ENCODE peak calls at places on chromosomes 1 and 21, in nine cellular contexts. R, X, C, W, O, H, G, E and S are unnamed samples.

GRCh38 chr1:64470670-64471217 is 815 bp downstream of the CACHD1 start:
- DNase-seq in R (no peak), X (no peak), C (peak), W (no peak), O (peak), H (peak), G (no peak), E (peak), S (no peak)

GRCh38 chr1:160376525-160377131 is 9.8 kb downstream of the NHLH1 start:
- DNase-seq in R (peak), X (peak), C (peak), W (peak), O (peak), H (peak), G (peak), E (peak), S (peak)

GRCh38 chr1:115838426-115838804 is 2.5 kb downstream of the NHLH2 start:
- DNase-seq in R (no peak), X (no peak), C (peak), W (no peak), O (peak), H (no peak), G (no peak), E (peak), S (no peak)

GRCh38 chr1:45329445-45329844 is 2.8 kb downstream of the HPDL start:
- DNase-seq in R (no peak), X (no peak), C (no peak), W (no peak), O (peak), H (no peak), G (no peak), E (peak), S (no peak)

GRCh38 chr1:114956570-114956969 is 73.1 kb upstream of the TSHB start:
- DNase-seq in R (peak), X (peak), C (peak), W (no peak), O (peak), H (peak), G (no peak), E (peak), S (no peak)

GRCh38 chr1:41320860-41321259 is 40.4 kb upstream of the FOXO6 start:
- DNase-seq in R (no peak), X (no peak), C (no peak), W (no peak), O (peak), H (no peak), G (no peak), E (no peak), S (no peak)

GRCh38 chr1:29809446-29810120 is 573.3 kb downstream of the PTPRU start:
- DNase-seq in R (no peak), X (no peak), C (no peak), W (no peak), O (no peak), H (no peak), G (no peak), E (no peak), S (no peak)

GRCh38 chr1:20698195-20698910 is 19.5 kb downstream of the KIF17 start:
- DNase-seq in R (no peak), X (no peak), C (peak), W (peak), O (no peak), H (peak), G (no peak), E (peak), S (peak)

GRCh38 chr21:44552681-44553080 is 1.4 kb upstream of the KRTAP10-2 start:
- DNase-seq in R (no peak), X (no peak), C (peak), W (no peak), O (no peak), H (no peak), G (no peak), E (no peak), S (no peak)

GRCh38 chr1:180598333-180598979 is 33.4 kb upstream of the XPR1 start:
- DNase-seq in R (no peak), X (no peak), C (no peak), W (no peak), O (no peak), H (no peak), G (no peak), E (peak), S (no peak)

GRCh38 chr1:85320371-85321131 is 44.1 kb upstream of the BCL10 start:
- DNase-seq in R (no peak), X (no peak), C (peak), W (peak), O (no peak), H (peak), G (no peak), E (peak), S (peak)

GRCh38 chr1:54178296-54179070 is 21.3 kb downstream of the CYB5RL start:
- DNase-seq in R (no peak), X (no peak), C (no peak), W (no peak), O (no peak), H (no peak), G (no peak), E (no peak), S (no peak)

GRCh38 chr1:54174106-54174505 is 21.3 kb upstream of the CDCP2 start:
- DNase-seq in R (no peak), X (no peak), C (no peak), W (no peak), O (no peak), H (no peak), G (no peak), E (no peak), S (no peak)

GRCh38 chr1:54177726-54178125 is 22.1 kb downstream of the CYB5RL start:
- DNase-seq in R (no peak), X (no peak), C (no peak), W (no peak), O (no peak), H (no peak), G (no peak), E (no peak), S (no peak)

GRCh38 chr1:54173681-54174080 is 20.9 kb upstream of the CDCP2 start:
- DNase-seq in R (no peak), X (no peak), C (no peak), W (no peak), O (no peak), H (no peak), G (no peak), E (no peak), S (no peak)

GRCh38 chr1:54176621-54177327 is 23.1 kb downstream of the CYB5RL start:
- DNase-seq in R (no peak), X (no peak), C (no peak), W (no peak), O (no peak), H (no peak), G (no peak), E (no peak), S (no peak)
- H3K4me3 ChIP-seq in R (no peak), X (no peak), C (no peak), W (no peak), O (no peak), H (no peak), G (no peak), E (no peak), S (no peak)

DNA sequence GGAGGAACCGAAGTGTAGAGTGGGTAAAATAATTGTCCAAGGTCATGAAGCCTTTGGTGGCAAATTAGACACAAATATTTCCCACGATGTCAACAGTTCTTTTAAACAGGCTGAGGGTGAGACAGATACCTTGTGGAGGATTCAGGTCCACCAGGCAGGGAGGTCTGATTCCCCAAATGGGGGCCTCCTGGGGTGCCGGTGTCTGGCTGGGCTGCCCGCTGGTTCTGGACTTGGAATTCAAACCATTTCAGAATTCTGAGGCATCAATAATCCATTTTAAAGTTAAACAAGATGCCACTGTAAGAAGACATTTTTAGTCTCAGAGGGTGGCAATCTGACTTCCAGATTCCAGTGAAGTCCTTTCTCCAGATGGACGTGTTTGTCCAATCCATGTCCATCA is 15.5 kb downstream of the KCNA10 start:
- DNase-seq in R (no peak), X (no peak), C (no peak), W (no peak), O (no peak), H (no peak), G (no peak), E (no peak), S (no peak)
- H3K4me2 ChIP-seq in R (no peak), X (no peak), C (no peak), W (no peak), O (no peak), H (no peak), G (no peak), E (no peak), S (no peak)

DNA sequence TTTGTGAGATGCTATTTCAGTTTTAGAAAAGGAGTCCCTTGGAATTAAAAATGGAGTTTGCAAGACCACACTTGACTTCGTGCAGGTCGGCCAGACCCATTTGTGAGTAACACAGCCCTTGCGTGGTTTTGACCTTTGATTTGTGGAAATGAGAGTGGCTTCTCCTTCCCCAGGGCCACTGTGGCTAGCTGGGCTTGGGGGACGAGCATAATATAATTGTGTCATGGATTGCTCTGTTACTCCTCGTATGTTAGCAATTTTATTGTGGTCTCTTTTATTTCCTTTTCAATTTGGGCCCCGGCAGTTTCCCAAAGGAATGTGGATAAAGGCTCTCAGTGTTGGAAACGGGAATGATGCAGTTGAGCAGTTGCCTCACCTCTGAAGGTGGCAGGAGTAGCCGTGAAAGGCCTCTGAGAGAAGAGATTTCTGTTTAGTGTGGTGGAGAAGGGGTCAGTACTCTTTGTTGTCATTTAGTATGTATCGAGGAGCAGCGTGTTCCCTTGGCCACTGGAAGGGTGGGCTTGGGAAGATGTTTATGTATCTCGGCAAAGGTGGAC is 194.6 kb downstream of the PBX1 start:
- DNase-seq in R (no peak), X (no peak), C (no peak), W (no peak), O (no peak), H (no peak), G (no peak), E (no peak), S (peak)
- H3K4me3 ChIP-seq in R (no peak), X (no peak), C (peak), W (no peak), O (no peak), H (peak), G (no peak), E (no peak), S (no peak)

GRCh38 chr1:93592636-93592949 is 89.0 kb downstream of the BCAR3 start:
- DNase-seq in R (no peak), X (no peak), C (no peak), W (no peak), O (no peak), H (no peak), G (no peak), E (no peak), S (no peak)
- H3K4me2 ChIP-seq in R (no peak), X (no peak), C (no peak), W (no peak), O (no peak), H (no peak), G (no peak), E (no peak), S (no peak)

DNA sequence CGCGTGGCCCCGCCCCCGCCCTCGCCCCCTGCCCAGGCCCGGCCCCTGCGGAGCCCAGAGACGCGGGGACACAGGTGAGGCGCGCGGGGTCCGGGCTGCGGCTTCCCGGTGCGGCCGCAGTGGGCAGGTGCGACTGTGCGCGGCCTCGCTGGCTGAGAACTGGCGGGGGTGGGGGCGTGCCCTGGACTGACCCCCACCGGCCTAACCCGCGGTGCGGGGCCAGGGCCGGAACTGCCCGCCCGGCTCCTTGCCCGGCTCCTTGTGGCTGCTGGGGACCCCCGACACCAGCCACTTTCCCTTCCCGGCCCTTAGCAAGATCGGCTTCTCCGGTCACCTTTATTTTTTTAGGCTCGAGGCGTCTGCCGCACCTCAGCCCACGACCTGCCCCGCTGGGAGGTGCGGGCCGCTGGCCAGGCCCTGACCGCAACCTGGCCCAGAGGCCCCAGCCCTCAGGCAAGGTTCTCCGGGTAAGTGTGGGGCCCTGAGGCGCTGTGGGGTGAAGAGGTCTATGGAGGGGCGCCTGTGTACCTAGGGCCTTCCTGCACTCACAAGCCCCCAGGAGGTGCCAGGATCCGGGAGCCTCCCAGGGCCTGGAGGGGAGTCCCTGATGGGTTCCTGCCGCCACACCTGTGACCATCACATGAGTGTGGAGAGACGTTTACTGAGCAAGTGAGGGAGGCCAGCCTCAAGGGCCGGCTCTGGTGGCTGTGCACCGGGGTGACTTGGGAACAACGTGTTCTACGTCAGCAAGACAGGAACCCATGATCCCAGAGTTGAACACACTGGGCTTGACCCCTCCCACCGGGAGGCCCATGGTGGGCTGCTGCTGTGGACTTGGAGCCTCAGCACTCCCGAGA is at the start of gene SMIM1:
- DNase-seq in R (no peak), X (no peak), C (peak), W (no peak), O (no peak), H (no peak), G (no peak), E (no peak), S (no peak)
- H3K4me3 ChIP-seq in R (peak), X (peak), C (peak), W (peak), O (peak), H (peak), G (peak), E (peak), S (peak)

GRCh38 chr1:186623547-186623946 is 56.7 kb downstream of the PTGS2 start:
- DNase-seq in R (no peak), X (no peak), C (no peak), W (no peak), O (no peak), H (no peak), G (no peak), E (no peak), S (no peak)

GRCh38 chr1:186626969-186627368 is 53.3 kb downstream of the PTGS2 start:
- DNase-seq in R (no peak), X (no peak), C (no peak), W (peak), O (no peak), H (peak), G (no peak), E (no peak), S (no peak)

GRCh38 chr1:186629341-186629740 is 50.9 kb downstream of the PTGS2 start:
- DNase-seq in R (no peak), X (no peak), C (no peak), W (no peak), O (no peak), H (no peak), G (no peak), E (no peak), S (no peak)

GRCh38 chr1:186628910-186629309 is 51.3 kb downstream of the PTGS2 start:
- DNase-seq in R (no peak), X (no peak), C (no peak), W (no peak), O (no peak), H (no peak), G (no peak), E (no peak), S (no peak)

GRCh38 chr1:186626533-186626932 is 53.7 kb downstream of the PTGS2 start:
- DNase-seq in R (no peak), X (no peak), C (no peak), W (no peak), O (no peak), H (no peak), G (no peak), E (no peak), S (no peak)
- H3K4me2 ChIP-seq in R (no peak), X (no peak), C (peak), W (no peak), O (no peak), H (no peak), G (no peak), E (no peak), S (no peak)

DNA sequence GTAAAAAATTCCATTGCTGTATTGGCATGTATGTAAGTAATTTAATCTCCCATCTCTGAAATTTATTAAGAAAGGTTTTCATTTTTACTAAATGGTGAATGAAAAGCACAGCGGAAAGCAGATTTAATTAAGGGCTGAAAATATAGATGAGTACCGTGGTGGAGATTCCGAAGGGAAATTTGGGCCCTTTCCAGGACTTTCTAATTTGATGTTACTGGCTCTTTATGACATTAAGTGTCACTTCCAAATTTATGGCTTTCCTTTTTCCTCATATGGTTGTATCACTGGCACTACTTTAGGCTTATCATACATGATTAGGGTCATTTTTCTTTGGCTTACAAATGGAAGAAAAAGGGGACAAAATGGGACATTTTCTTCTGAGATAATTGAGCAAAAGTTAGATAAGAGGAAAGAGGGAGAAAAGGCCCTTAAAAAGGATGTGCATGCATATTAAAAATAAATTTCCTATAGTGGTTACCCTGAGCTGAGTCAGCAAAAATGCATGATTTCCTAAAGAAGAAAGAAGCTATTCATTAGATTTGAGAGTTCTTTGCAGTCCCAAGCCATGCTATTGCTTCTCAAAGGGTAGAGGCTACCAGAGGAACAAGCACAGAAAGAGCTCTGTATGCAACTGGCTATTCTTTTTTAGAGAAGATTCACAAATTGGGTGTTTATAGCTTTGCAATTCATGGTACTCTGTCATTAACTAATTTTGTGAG is 74.9 kb upstream of the CNIH3 start:
- DNase-seq in R (no peak), X (no peak), C (no peak), W (no peak), O (no peak), H (peak), G (no peak), E (no peak), S (no peak)
- H3K4me3 ChIP-seq in R (no peak), X (no peak), C (no peak), W (no peak), O (no peak), H (no peak), G (no peak), E (no peak), S (no peak)